ENCODE peak calls at places on chromosomes 5 and 9, in seven cellular contexts. N is GM03348, Z is upper lobe of right lung, Y is AG09309, P is H1, R is ELR, Q is mammary epithelial cell. X is an unnamed sample.

GRCh38 chr5:78594946-78595921 is 53.3 kb downstream of the LHFPL2 start:
- DNase-seq in N (peak; percentile 85), Z (no peak), Y (peak; percentile 96), P (no peak), R (peak; percentile 99), Q (peak; percentile 96), X (no peak)

GRCh38 chr5:9829621-9830020 is 199.5 kb upstream of the TAS2R1 start:
- DNase-seq in N (no peak), Z (no peak), Y (no peak), P (no peak), R (peak; percentile 52), Q (no peak), X (no peak)

GRCh38 chr9:130049431-130050210 is 4.1 kb upstream of the GPR107 start:
- DNase-seq in N (no peak), Z (no peak), Y (no peak), P (no peak), R (no peak), Q (no peak), X (no peak)

GRCh38 chr9:98519641-98520040 is 189.1 kb downstream of the GABBR2 start:
- DNase-seq in N (no peak), Z (no peak), Y (no peak), P (no peak), R (no peak), Q (no peak), X (no peak)

GRCh38 chr5:170791325-170791954 is 7.9 kb downstream of the GABRP start:
- DNase-seq in N (peak; percentile 77), Z (no peak), Y (peak; percentile 41), P (no peak), R (peak; percentile 70), Q (peak; percentile 48), X (peak; percentile 33)

GRCh38 chr9:13513710-13514444 is 234.4 kb upstream of the MPDZ start:
- DNase-seq in N (peak; percentile 20), Z (no peak), Y (no peak), P (no peak), R (peak; percentile 48), Q (peak; percentile 91), X (peak; percentile 69)

GRCh38 chr5:62538017-62538942 is 40.3 kb upstream of the LRRC70 start:
- DNase-seq in N (no peak), Z (no peak), Y (peak; percentile 28), P (no peak), R (peak; percentile 91), Q (peak; percentile 88), X (no peak)

GRCh38 chr5:139638736-139639618 is 9.2 kb upstream of the CXXC5 start:
- DNase-seq in N (no peak), Z (no peak), Y (no peak), P (no peak), R (no peak), Q (no peak), X (no peak)